ENCODE peak calls at places on chromosome 3, in four cellular contexts. One of them, this sample, is unnamed. For H3K4me1, the result is how much of the 10 kb centered on the place peaks cover.

GRCh38 chr3:173371848-173372487 is 25.6 kb upstream of the NLGN1 start:
- DNase-seq in keratinocyte: no peak
- DNase-seq in mesendoderm: peak
- DNase-seq in endodermal cell: peak
- DNase-seq in this sample: peak

GRCh38 chr3:50008931-50009330 is 69.0 kb downstream of the RBM6 start:
- DNase-seq in keratinocyte: peak
- DNase-seq in mesendoderm: no peak
- DNase-seq in endodermal cell: no peak
- DNase-seq in this sample: no peak

GRCh38 chr3:52246264-52246620 is 683 bp downstream of the PPM1M start:
- DNase-seq in keratinocyte: no peak
- DNase-seq in mesendoderm: no peak
- DNase-seq in endodermal cell: no peak
- DNase-seq in this sample: no peak

GRCh38 chr3:46947981-46948791 is 28.4 kb downstream of the CCDC12 start:
- DNase-seq in keratinocyte: peak
- DNase-seq in mesendoderm: peak
- DNase-seq in endodermal cell: peak
- DNase-seq in this sample: no peak

GRCh38 chr3:163056874-163057497 is 1560.4 kb downstream of the OTOL1 start:
- DNase-seq in keratinocyte: no peak
- DNase-seq in mesendoderm: peak
- DNase-seq in endodermal cell: peak
- DNase-seq in this sample: peak

GRCh38 chr3:9399746-9400145 is 2.3 kb downstream of the SETD5 start:
- DNase-seq in keratinocyte: no peak
- DNase-seq in mesendoderm: peak
- DNase-seq in endodermal cell: peak
- DNase-seq in this sample: peak

GRCh38 chr3:56131976-56132590 is 336.2 kb downstream of the ERC2 start:
- DNase-seq in keratinocyte: peak
- DNase-seq in mesendoderm: peak
- DNase-seq in endodermal cell: peak
- DNase-seq in this sample: peak

GRCh38 chr3:77412591-77412990 is 372.7 kb downstream of the ROBO2 start:
- DNase-seq in keratinocyte: peak
- DNase-seq in mesendoderm: peak
- DNase-seq in endodermal cell: no peak
- DNase-seq in this sample: no peak

GRCh38 chr3:195847061-195847950 is 35.6 kb upstream of the MUC4 start:
- DNase-seq in keratinocyte: no peak
- DNase-seq in mesendoderm: no peak
- DNase-seq in endodermal cell: no peak
- DNase-seq in this sample: no peak

GRCh38 chr3:168884353-168884903 is 779.1 kb downstream of the MECOM start:
- DNase-seq in keratinocyte: peak
- DNase-seq in mesendoderm: no peak
- DNase-seq in endodermal cell: no peak
- DNase-seq in this sample: no peak

GRCh38 chr3:193572426-193572908 is 17.8 kb upstream of the ATP13A4 start:
- DNase-seq in keratinocyte: no peak
- DNase-seq in mesendoderm: peak
- DNase-seq in endodermal cell: peak
- DNase-seq in this sample: peak

GRCh38 chr3:160373655-160374054 is 25.4 kb downstream of the IFT80 start:
- DNase-seq in keratinocyte: no peak
- DNase-seq in mesendoderm: no peak
- DNase-seq in endodermal cell: no peak
- DNase-seq in this sample: no peak

GRCh38 chr3:187150186-187150585 is 10.9 kb upstream of the RPL39L start:
- DNase-seq in keratinocyte: no peak
- DNase-seq in mesendoderm: peak
- DNase-seq in endodermal cell: peak
- DNase-seq in this sample: no peak

GRCh38 chr3:47961036-47961435 is 55.2 kb downstream of the MAP4 start:
- DNase-seq in keratinocyte: no peak
- DNase-seq in mesendoderm: peak
- DNase-seq in endodermal cell: no peak
- DNase-seq in this sample: no peak

GRCh38 chr3:164048451-164048850 is 1029.8 kb downstream of the SI start:
- DNase-seq in keratinocyte: no peak
- DNase-seq in mesendoderm: no peak
- DNase-seq in endodermal cell: no peak
- DNase-seq in this sample: no peak

GRCh38 chr3:80696280-80696679 is 928.5 kb upstream of the ROBO1 start:
- DNase-seq in keratinocyte: no peak
- DNase-seq in mesendoderm: peak
- DNase-seq in endodermal cell: no peak
- DNase-seq in this sample: peak

GRCh38 chr3:43194490-43195115 is 88.7 kb upstream of the POMGNT2 start:
- DNase-seq in keratinocyte: no peak
- DNase-seq in mesendoderm: no peak
- DNase-seq in endodermal cell: no peak
- DNase-seq in this sample: no peak

DNA sequence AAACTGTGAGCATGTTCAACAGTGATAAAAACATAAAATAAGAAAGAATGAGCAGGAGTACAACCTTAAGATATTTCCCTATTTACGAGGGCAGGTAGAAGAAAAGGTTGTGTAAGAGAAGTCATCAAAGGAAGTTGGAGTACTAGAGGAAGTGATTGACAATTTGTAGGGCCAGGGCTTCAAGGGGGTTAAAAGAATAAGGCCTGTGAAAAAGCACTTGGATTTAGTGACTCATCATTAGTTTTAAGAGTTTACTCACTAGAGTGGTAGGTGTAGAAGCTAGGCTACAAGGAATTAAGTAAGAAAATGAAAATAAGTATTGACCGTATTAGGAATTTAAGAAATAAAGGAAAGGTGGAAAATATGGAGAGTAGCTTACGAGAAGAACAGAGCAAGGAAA is 23.6 kb downstream of the KCNMB3 start:
- DNase-seq in keratinocyte: no peak
- DNase-seq in mesendoderm: peak
- DNase-seq in endodermal cell: no peak
- DNase-seq in this sample: peak
- H3K4me1 ChIP-seq in keratinocyte: under half
- H3K4me1 ChIP-seq in mesendoderm: under half
- H3K4me1 ChIP-seq in endodermal cell: under half
- H3K4me1 ChIP-seq in this sample: under half

GRCh38 chr3:64673159-64673715 is 14.6 kb downstream of the ADAMTS9 start:
- DNase-seq in keratinocyte: no peak
- DNase-seq in mesendoderm: no peak
- DNase-seq in endodermal cell: no peak
- DNase-seq in this sample: no peak
- H3K4me1 ChIP-seq in keratinocyte: under half
- H3K4me1 ChIP-seq in mesendoderm: under half
- H3K4me1 ChIP-seq in endodermal cell: under half
- H3K4me1 ChIP-seq in this sample: under half

GRCh38 chr3:134328846-134329245 is 45.4 kb downstream of the AMOTL2 start:
- DNase-seq in keratinocyte: no peak
- DNase-seq in mesendoderm: no peak
- DNase-seq in endodermal cell: peak
- DNase-seq in this sample: no peak
- H3K4me1 ChIP-seq in keratinocyte: half or more
- H3K4me1 ChIP-seq in mesendoderm: under half
- H3K4me1 ChIP-seq in endodermal cell: under half
- H3K4me1 ChIP-seq in this sample: half or more

GRCh38 chr3:112776836-112777235 is 69.8 kb downstream of the CD200R1L start:
- DNase-seq in keratinocyte: no peak
- DNase-seq in mesendoderm: no peak
- DNase-seq in endodermal cell: no peak
- DNase-seq in this sample: no peak
- H3K4me1 ChIP-seq in keratinocyte: half or more
- H3K4me1 ChIP-seq in mesendoderm: under half
- H3K4me1 ChIP-seq in endodermal cell: under half
- H3K4me1 ChIP-seq in this sample: under half